ENCODE peak calls at places on chromosomes 11 and 22, in four cellular contexts. One of them, this sample, is unnamed.

GRCh38 chr11:29328961-29329441 is 687.8 kb downstream of the KCNA4 start:
- DNase-seq in breast epithelium: no peak
- DNase-seq in GM20000: peak
- DNase-seq in upper lobe of right lung: no peak
- DNase-seq in this sample: no peak

GRCh38 chr22:46945481-46945880 is 183.0 kb downstream of the TBC1D22A start:
- DNase-seq in breast epithelium: no peak
- DNase-seq in GM20000: no peak
- DNase-seq in upper lobe of right lung: no peak
- DNase-seq in this sample: no peak

GRCh38 chr11:17559341-17560087 is 12.5 kb downstream of the OTOG start:
- DNase-seq in breast epithelium: peak
- DNase-seq in GM20000: no peak
- DNase-seq in upper lobe of right lung: no peak
- DNase-seq in this sample: no peak

GRCh38 chr11:77823775-77824174 is 2.8 kb downstream of the AAMDC start:
- DNase-seq in breast epithelium: no peak
- DNase-seq in GM20000: no peak
- DNase-seq in upper lobe of right lung: no peak
- DNase-seq in this sample: no peak

GRCh38 chr11:15795378-15795777 is 561.0 kb downstream of the SOX6 start:
- DNase-seq in breast epithelium: no peak
- DNase-seq in GM20000: no peak
- DNase-seq in upper lobe of right lung: no peak
- DNase-seq in this sample: no peak

GRCh38 chr11:125272092-125272491 is 107.5 kb downstream of the PKNOX2 start:
- DNase-seq in breast epithelium: no peak
- DNase-seq in GM20000: no peak
- DNase-seq in upper lobe of right lung: no peak
- DNase-seq in this sample: no peak

GRCh38 chr11:80948781-80949180 is 1508.0 kb upstream of the TENM4 start:
- DNase-seq in breast epithelium: no peak
- DNase-seq in GM20000: no peak
- DNase-seq in upper lobe of right lung: no peak
- DNase-seq in this sample: no peak

GRCh38 chr11:117187007-117187406 is 8.5 kb downstream of the SIDT2 start:
- DNase-seq in breast epithelium: peak
- DNase-seq in GM20000: no peak
- DNase-seq in upper lobe of right lung: no peak
- DNase-seq in this sample: no peak

GRCh38 chr11:2265396-2265795 is 5.0 kb downstream of the ASCL2 start:
- DNase-seq in breast epithelium: peak
- DNase-seq in GM20000: no peak
- DNase-seq in upper lobe of right lung: peak
- DNase-seq in this sample: no peak

GRCh38 chr22:24698266-24698926 is 76.1 kb downstream of the PIWIL3 start:
- DNase-seq in breast epithelium: no peak
- DNase-seq in GM20000: no peak
- DNase-seq in upper lobe of right lung: no peak
- DNase-seq in this sample: no peak

GRCh38 chr11:3894128-3894731 is 38.8 kb downstream of the STIM1 start:
- DNase-seq in breast epithelium: no peak
- DNase-seq in GM20000: peak
- DNase-seq in upper lobe of right lung: no peak
- DNase-seq in this sample: no peak

GRCh38 chr22:47337161-47337621 is 574.7 kb downstream of the TBC1D22A start:
- DNase-seq in breast epithelium: no peak
- DNase-seq in GM20000: no peak
- DNase-seq in upper lobe of right lung: no peak
- DNase-seq in this sample: no peak

GRCh38 chr11:20156280-20156875 is 3.9 kb downstream of the DBX1 start:
- DNase-seq in breast epithelium: no peak
- DNase-seq in GM20000: peak
- DNase-seq in upper lobe of right lung: no peak
- DNase-seq in this sample: no peak

GRCh38 chr11:45060707-45061106 is 85.7 kb upstream of the PRDM11 start:
- DNase-seq in breast epithelium: no peak
- DNase-seq in GM20000: no peak
- DNase-seq in upper lobe of right lung: no peak
- DNase-seq in this sample: no peak

GRCh38 chr11:69603978-69604524 is 36.9 kb upstream of the CCND1 start:
- DNase-seq in breast epithelium: no peak
- DNase-seq in GM20000: no peak
- DNase-seq in upper lobe of right lung: no peak
- DNase-seq in this sample: no peak

GRCh38 chr11:108766596-108767173 is 101.8 kb downstream of the DDX10 start:
- DNase-seq in breast epithelium: no peak
- DNase-seq in GM20000: no peak
- DNase-seq in upper lobe of right lung: no peak
- DNase-seq in this sample: no peak

GRCh38 chr11:38296211-38296776 is 1698.3 kb upstream of the RAG2 start:
- DNase-seq in breast epithelium: no peak
- DNase-seq in GM20000: no peak
- DNase-seq in upper lobe of right lung: no peak
- DNase-seq in this sample: no peak

GRCh38 chr11:125360066-125360465 is 136.0 kb downstream of the FEZ1 start:
- DNase-seq in breast epithelium: no peak
- DNase-seq in GM20000: no peak
- DNase-seq in upper lobe of right lung: no peak
- DNase-seq in this sample: no peak

GRCh38 chr11:80379620-80380278 is 938.9 kb upstream of the TENM4 start:
- DNase-seq in breast epithelium: no peak
- DNase-seq in GM20000: no peak
- DNase-seq in upper lobe of right lung: no peak
- DNase-seq in this sample: no peak

GRCh38 chr22:22553735-22554134 is 5.3 kb downstream of the PRAME start:
- DNase-seq in breast epithelium: no peak
- DNase-seq in GM20000: no peak
- DNase-seq in upper lobe of right lung: no peak
- DNase-seq in this sample: no peak

GRCh38 chr11:44199298-44199697 is 103.8 kb downstream of the EXT2 start:
- DNase-seq in breast epithelium: no peak
- DNase-seq in GM20000: no peak
- DNase-seq in upper lobe of right lung: no peak
- DNase-seq in this sample: no peak

GRCh38 chr11:69861901-69862300 is 42.7 kb upstream of the FGF3 start:
- DNase-seq in breast epithelium: no peak
- DNase-seq in GM20000: no peak
- DNase-seq in upper lobe of right lung: no peak
- DNase-seq in this sample: peak

GRCh38 chr11:70111269-70112016 is 33.3 kb downstream of the ANO1 start:
- DNase-seq in breast epithelium: peak
- DNase-seq in GM20000: no peak
- DNase-seq in upper lobe of right lung: no peak
- DNase-seq in this sample: no peak

GRCh38 chr11:34232810-34233209 is 125.0 kb downstream of the ABTB2 start:
- DNase-seq in breast epithelium: no peak
- DNase-seq in GM20000: no peak
- DNase-seq in upper lobe of right lung: no peak
- DNase-seq in this sample: no peak

GRCh38 chr11:97905101-97905500 is 1115.6 kb upstream of the CNTN5 start:
- DNase-seq in breast epithelium: no peak
- DNase-seq in GM20000: no peak
- DNase-seq in upper lobe of right lung: no peak
- DNase-seq in this sample: no peak

GRCh38 chr11:84800755-84801346 is 826.3 kb downstream of the DLG2 start:
- DNase-seq in breast epithelium: no peak
- DNase-seq in GM20000: no peak
- DNase-seq in upper lobe of right lung: no peak
- DNase-seq in this sample: no peak

GRCh38 chr22:36048911-36049677 is 20.5 kb upstream of the RBFOX2 start:
- DNase-seq in breast epithelium: no peak
- DNase-seq in GM20000: no peak
- DNase-seq in upper lobe of right lung: no peak
- DNase-seq in this sample: no peak

GRCh38 chr11:100190395-100190794 is 496.7 kb upstream of the ARHGAP42 start:
- DNase-seq in breast epithelium: no peak
- DNase-seq in GM20000: no peak
- DNase-seq in upper lobe of right lung: no peak
- DNase-seq in this sample: no peak

GRCh38 chr11:2922635-2923034 is 6.6 kb downstream of the PHLDA2 start:
- DNase-seq in breast epithelium: no peak
- DNase-seq in GM20000: no peak
- DNase-seq in upper lobe of right lung: no peak
- DNase-seq in this sample: no peak

GRCh38 chr22:28254396-28254795 is 335.3 kb upstream of the PITPNB start:
- DNase-seq in breast epithelium: no peak
- DNase-seq in GM20000: no peak
- DNase-seq in upper lobe of right lung: no peak
- DNase-seq in this sample: no peak

GRCh38 chr11:82867495-82868082 is 32.6 kb downstream of the PRCP start:
- DNase-seq in breast epithelium: peak
- DNase-seq in GM20000: peak
- DNase-seq in upper lobe of right lung: no peak
- DNase-seq in this sample: peak

GRCh38 chr11:60925685-60926267 is 1.5 kb downstream of the TMEM132A start:
- DNase-seq in breast epithelium: no peak
- DNase-seq in GM20000: no peak
- DNase-seq in upper lobe of right lung: no peak
- DNase-seq in this sample: no peak

GRCh38 chr22:42281284-42281683 is 10.8 kb upstream of the TCF20 start:
- DNase-seq in breast epithelium: peak
- DNase-seq in GM20000: no peak
- DNase-seq in upper lobe of right lung: peak
- DNase-seq in this sample: no peak

GRCh38 chr22:42277988-42278776 is 7.7 kb upstream of the TCF20 start:
- DNase-seq in breast epithelium: no peak
- DNase-seq in GM20000: peak
- DNase-seq in upper lobe of right lung: no peak
- DNase-seq in this sample: no peak

GRCh38 chr22:42280836-42281235 is 10.4 kb upstream of the TCF20 start:
- DNase-seq in breast epithelium: peak
- DNase-seq in GM20000: no peak
- DNase-seq in upper lobe of right lung: no peak
- DNase-seq in this sample: no peak

GRCh38 chr22:42280140-42280539 is 9.7 kb upstream of the TCF20 start:
- DNase-seq in breast epithelium: no peak
- DNase-seq in GM20000: peak
- DNase-seq in upper lobe of right lung: no peak
- DNase-seq in this sample: no peak

GRCh38 chr22:42279425-42280020 is 9.1 kb upstream of the TCF20 start:
- DNase-seq in breast epithelium: no peak
- DNase-seq in GM20000: no peak
- DNase-seq in upper lobe of right lung: no peak
- DNase-seq in this sample: no peak
- TF ChIP-seq CTCF in breast epithelium: no peak
- TF ChIP-seq CTCF in GM20000: no peak
- TF ChIP-seq CTCF in upper lobe of right lung: no peak
- TF ChIP-seq CTCF in this sample: no peak

DNA sequence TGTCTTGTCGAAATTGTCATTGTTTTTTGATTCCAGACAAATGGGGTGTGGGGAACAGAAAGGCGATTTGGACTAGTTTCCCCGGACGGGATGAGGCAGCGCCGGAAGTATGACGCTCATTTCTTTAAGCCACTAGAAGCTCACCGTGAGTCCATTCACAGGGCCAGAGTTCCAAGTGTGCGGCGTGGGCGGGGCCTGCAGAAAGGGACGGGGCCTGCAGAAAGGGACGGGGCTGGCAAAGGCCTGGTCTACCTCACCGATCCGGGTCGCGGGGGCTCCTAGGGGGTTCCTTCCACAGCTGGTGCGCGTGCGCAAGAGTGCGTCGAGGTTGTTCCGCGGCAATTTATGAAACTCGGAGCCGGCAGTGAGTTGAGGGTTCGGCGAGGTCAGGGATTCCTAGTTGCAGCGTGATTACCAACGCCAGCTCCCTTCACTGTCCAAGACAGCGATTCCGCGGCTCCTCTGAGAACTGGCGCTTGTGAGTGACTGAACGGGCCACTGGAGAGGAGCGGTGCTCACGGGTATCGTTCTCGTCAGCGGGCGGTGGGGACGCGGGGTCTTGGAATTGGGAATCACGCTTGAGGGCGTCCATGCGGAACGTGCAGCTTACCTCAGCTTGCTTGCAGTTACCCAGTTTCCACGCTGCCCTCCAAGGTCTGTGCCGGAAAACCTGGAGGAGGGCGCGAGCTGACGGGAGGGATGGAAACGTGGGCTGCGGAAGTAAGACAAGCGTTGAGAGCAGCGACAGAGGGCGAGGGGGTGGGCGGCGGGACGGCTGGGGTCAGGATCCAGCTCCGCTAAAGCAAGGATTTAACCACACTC is at the start of gene ZNF215:
- DNase-seq in breast epithelium: peak
- DNase-seq in GM20000: peak
- DNase-seq in upper lobe of right lung: peak
- DNase-seq in this sample: peak
- TF ChIP-seq CTCF in breast epithelium: no peak
- TF ChIP-seq CTCF in GM20000: no peak
- TF ChIP-seq CTCF in upper lobe of right lung: no peak
- TF ChIP-seq CTCF in this sample: no peak

GRCh38 chr22:30947821-30948454 is 20.6 kb downstream of the MORC2 start:
- DNase-seq in breast epithelium: no peak
- DNase-seq in GM20000: peak
- DNase-seq in upper lobe of right lung: no peak
- DNase-seq in this sample: no peak
- TF ChIP-seq CTCF in breast epithelium: peak
- TF ChIP-seq CTCF in GM20000: no peak
- TF ChIP-seq CTCF in upper lobe of right lung: peak
- TF ChIP-seq CTCF in this sample: no peak

GRCh38 chr22:18077087-18077638 is 627 bp upstream of the PEX26 start:
- DNase-seq in breast epithelium: no peak
- DNase-seq in GM20000: no peak
- DNase-seq in upper lobe of right lung: no peak
- DNase-seq in this sample: no peak

GRCh38 chr22:18076060-18076497 is 1.7 kb upstream of the PEX26 start:
- DNase-seq in breast epithelium: no peak
- DNase-seq in GM20000: peak
- DNase-seq in upper lobe of right lung: peak
- DNase-seq in this sample: no peak

GRCh38 chr22:18078329-18079041 is 695 bp downstream of the PEX26 start:
- DNase-seq in breast epithelium: no peak
- DNase-seq in GM20000: no peak
- DNase-seq in upper lobe of right lung: peak
- DNase-seq in this sample: no peak

GRCh38 chr22:18079706-18080230 is 2.0 kb downstream of the PEX26 start:
- DNase-seq in breast epithelium: no peak
- DNase-seq in GM20000: no peak
- DNase-seq in upper lobe of right lung: no peak
- DNase-seq in this sample: no peak

DNA sequence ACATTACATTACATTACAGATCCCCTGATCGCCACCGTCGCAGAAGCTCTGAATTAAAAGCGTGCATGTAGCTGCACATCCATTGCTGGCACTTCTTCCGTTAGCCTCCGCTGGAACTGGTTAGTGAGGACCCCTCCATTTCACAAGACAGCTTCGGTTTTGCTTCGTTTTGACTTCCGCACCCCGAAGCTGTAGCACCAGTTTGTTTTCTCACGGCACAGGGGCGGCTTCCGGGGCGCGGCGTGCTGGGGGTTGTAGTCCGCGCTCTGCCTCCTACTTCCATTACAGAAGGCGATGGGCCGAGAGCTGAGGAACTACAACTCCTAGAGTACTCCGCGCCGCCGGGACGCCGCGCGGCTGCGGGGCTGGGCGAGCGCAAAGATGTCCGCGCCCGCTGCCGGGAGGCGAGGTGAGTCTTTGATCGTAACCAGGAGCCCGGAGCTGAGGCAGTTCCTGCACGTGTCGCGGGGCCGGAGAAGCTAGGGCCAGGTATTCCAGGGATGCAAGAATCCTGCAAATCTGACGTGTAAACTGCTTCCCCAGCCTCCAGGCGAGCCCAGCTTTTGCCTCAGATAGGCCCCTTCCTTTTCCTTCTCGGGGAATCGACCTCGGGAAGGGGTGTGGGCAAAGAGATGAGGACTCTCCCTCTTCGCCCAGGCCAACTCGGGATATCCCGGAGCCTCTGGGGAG is at the start of gene PEX26:
- DNase-seq in breast epithelium: peak
- DNase-seq in GM20000: peak
- DNase-seq in upper lobe of right lung: peak
- DNase-seq in this sample: peak
- TF ChIP-seq CTCF in breast epithelium: no peak
- TF ChIP-seq CTCF in GM20000: no peak
- TF ChIP-seq CTCF in upper lobe of right lung: no peak
- TF ChIP-seq CTCF in this sample: no peak

This sample was measured in mesothelial cell of epicardium.